ENCODE peak calls at places on chromosomes 13 and 19, in eight cellular contexts. N, E, B, G, I, L, Y and A are unnamed samples.

GRCh38 chr19:41324921-41325639 is 15.1 kb downstream of the CCDC97 start:
- DNase-seq in G (peak; percentile 88), E (peak; percentile 77), B (peak; percentile 90), I (peak; percentile 78), Y (peak; percentile 60), L (peak; percentile 84), N (peak; percentile 89), A (peak; percentile 87)

GRCh38 chr13:34847751-34848150 is 94.3 kb upstream of the NBEA start:
- DNase-seq in B (no peak), Y (no peak), L (no peak), E (no peak), N (no peak), G (no peak), I (no peak), A (no peak)

GRCh38 chr19:45569619-45570421 is 14.8 kb downstream of the OPA3 start:
- DNase-seq in L (peak; percentile 83), N (no peak), G (no peak), Y (peak; percentile 80), I (peak; percentile 38), B (no peak), E (peak; percentile 62), A (peak; percentile 89)

GRCh38 chr13:38957794-38958592 is 32.6 kb downstream of the STOML3 start:
- DNase-seq in L (no peak), B (no peak), N (no peak), I (no peak), G (no peak), Y (no peak), E (no peak), A (no peak)

GRCh38 chr13:49348748-49349147 is 95.1 kb downstream of the CAB39L start:
- DNase-seq in L (no peak), N (no peak), G (no peak), E (no peak), B (no peak), I (no peak), Y (peak; percentile 31), A (no peak)

GRCh38 chr19:28990522-28990921 is 222.4 kb downstream of the UQCRFS1 start:
- DNase-seq in G (no peak), B (no peak), E (no peak), I (no peak), Y (no peak), L (no peak), N (no peak), A (no peak)

GRCh38 chr19:51803529-51803928 is 8.6 kb downstream of the FPR3 start:
- DNase-seq in I (no peak), N (no peak), B (no peak), L (no peak), G (no peak), E (no peak), Y (no peak), A (no peak)

GRCh38 chr13:75010941-75011340 is 471.0 kb downstream of the TBC1D4 start:
- DNase-seq in L (no peak), Y (no peak), N (no peak), G (no peak), B (no peak), I (no peak), E (no peak), A (no peak)

GRCh38 chr19:33293255-33294057 is 8.9 kb downstream of the CEBPA start:
- DNase-seq in G (peak; percentile 40), B (peak; percentile 71), N (no peak), L (peak; percentile 68), I (peak; percentile 60), E (no peak), Y (no peak), A (peak; percentile 83)

GRCh38 chr13:44024496-44025155 is 144.9 kb downstream of the LACC1 start:
- DNase-seq in E (no peak), N (no peak), G (no peak), B (no peak), I (no peak), L (no peak), Y (no peak), A (no peak)

GRCh38 chr19:4851551-4852290 is 15.7 kb downstream of the PLIN3 start:
- DNase-seq in Y (peak; percentile 71), I (peak; percentile 51), B (peak; percentile 42), E (peak; percentile 74), N (peak; percentile 87), G (peak; percentile 72), L (peak; percentile 87), A (peak; percentile 90)

GRCh38 chr13:29849071-29849541 is 1.3 kb downstream of the UBL3 start:
- DNase-seq in E (no peak), I (peak; percentile 36), L (no peak), Y (peak; percentile 23), B (peak; percentile 22), G (no peak), N (no peak), A (peak; percentile 78)

GRCh38 chr19:11418518-11419506 is at the start of gene RGL3:
- DNase-seq in I (no peak), E (peak; percentile 67), B (no peak), N (no peak), L (peak; percentile 69), Y (peak; percentile 67), G (no peak), A (peak; percentile 82)

GRCh38 chr13:58531614-58532013 is 900.1 kb downstream of the PCDH17 start:
- DNase-seq in G (no peak), N (no peak), B (no peak), L (no peak), E (no peak), I (no peak), Y (no peak), A (no peak)

GRCh38 chr19:40585677-40586422 is 9.2 kb downstream of the SHKBP1 start:
- DNase-seq in E (no peak), G (no peak), N (no peak), Y (no peak), B (peak; percentile 44), L (no peak), I (no peak), A (peak; percentile 79)

GRCh38 chr13:73429691-73430090 is 370.9 kb downstream of the KLF5 start:
- DNase-seq in E (no peak), I (no peak), Y (no peak), G (no peak), B (peak; percentile 33), N (no peak), L (no peak), A (no peak)

GRCh38 chr13:103615778-103616177 is 549.6 kb upstream of the SLC10A2 start:
- DNase-seq in N (no peak), I (no peak), B (no peak), L (no peak), Y (no peak), E (no peak), G (no peak), A (no peak)

GRCh38 chr19:28878862-28879566 is 333.9 kb downstream of the UQCRFS1 start:
- DNase-seq in I (peak; percentile 77), E (peak; percentile 46), G (peak; percentile 61), N (peak; percentile 82), B (peak; percentile 71), Y (peak; percentile 92), L (peak; percentile 73), A (no peak)

GRCh38 chr13:105804561-105805190 is 730.8 kb downstream of the EFNB2 start:
- DNase-seq in G (no peak), L (no peak), N (no peak), B (peak; percentile 59), I (peak; percentile 77), E (no peak), Y (no peak), A (no peak)

GRCh38 chr13:68081051-68081450 is 850.9 kb upstream of the PCDH9 start:
- DNase-seq in I (no peak), E (no peak), Y (no peak), L (no peak), G (no peak), N (no peak), B (no peak), A (no peak)

GRCh38 chr13:108777421-108778420 is 148.3 kb downstream of the MYO16 start:
- DNase-seq in E (no peak), G (no peak), Y (peak; percentile 13), L (no peak), B (peak; percentile 81), N (no peak), I (no peak), A (no peak)

GRCh38 chr13:99304541-99304940 is 2.7 kb downstream of the GPR183 start:
- DNase-seq in G (no peak), L (no peak), I (no peak), B (no peak), Y (no peak), N (no peak), E (no peak), A (no peak)
- TF ChIP-seq CTCF in G (no peak), L (no peak), I (no peak), B (no peak), Y (no peak), N (no peak), E (no peak), A (no peak)

GRCh38 chr19:56114711-56115110 is 6.4 kb downstream of the ZNF787 start:
- DNase-seq in G (no peak), L (no peak), Y (no peak), B (no peak), I (no peak), E (no peak), N (no peak), A (no peak)
- H3K4me1 ChIP-seq in G (peaks cover 8% of the 10 kb centered on the region), L (peaks cover 87% of the 10 kb centered on the region), Y (peaks cover 35% of the 10 kb centered on the region), B (peaks cover 26% of the 10 kb centered on the region), I (peaks cover 27% of the 10 kb centered on the region), E (peaks cover 98% of the 10 kb centered on the region), N (no peaks in the 10 kb centered on the region), A (peaks cover 100% of the 10 kb centered on the region)

GRCh38 chr13:98318263-98318878 is 141.3 kb upstream of the RNF113B start:
- DNase-seq in N (no peak), B (no peak), E (no peak), Y (no peak), G (no peak), I (no peak), L (no peak), A (no peak)

GRCh38 chr13:98315466-98315865 is 138.4 kb upstream of the RNF113B start:
- DNase-seq in I (no peak), Y (no peak), G (no peak), B (peak; percentile 71), E (no peak), L (no peak), N (no peak), A (no peak)

GRCh38 chr13:98313938-98314292 is 136.8 kb upstream of the RNF113B start:
- DNase-seq in B (no peak), L (no peak), N (no peak), Y (no peak), E (no peak), G (no peak), I (no peak), A (no peak)

GRCh38 chr13:98317573-98318171 is 140.6 kb upstream of the RNF113B start:
- DNase-seq in N (no peak), G (no peak), B (no peak), L (no peak), Y (no peak), E (no peak), I (no peak), A (no peak)

DNA sequence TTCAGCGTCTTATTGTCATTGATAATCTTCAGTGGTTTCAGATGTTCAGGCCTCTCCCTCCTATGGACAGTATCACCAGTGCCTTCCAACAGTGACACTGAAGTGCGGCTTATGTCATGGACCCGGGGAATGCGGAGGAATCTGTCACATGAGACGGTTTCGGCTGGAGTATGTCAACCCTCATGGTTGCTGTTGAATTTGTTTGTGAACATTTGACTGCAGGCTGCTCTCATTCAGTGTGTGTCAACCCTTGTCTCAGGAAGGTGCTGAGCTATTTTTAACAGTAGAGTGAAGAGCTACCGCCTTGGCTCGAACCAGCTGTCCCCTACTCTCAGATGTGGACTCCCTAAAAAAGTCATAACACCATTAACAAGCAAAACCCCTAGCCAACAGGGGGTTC is 138.8 kb upstream of the RNF113B start:
- DNase-seq in N (no peak), I (no peak), Y (no peak), L (no peak), B (no peak), E (no peak), G (no peak), A (no peak)
- H3K27ac ChIP-seq in N (peak overlapping the region; percentile 46), I (no peak overlapping the region), Y (no peak overlapping the region), L (no peak overlapping the region), B (no peak overlapping the region), E (peak overlapping the region; percentile 27), G (no peak overlapping the region), A (no peak overlapping the region)

GRCh38 chr13:41610426-41610825 is 153.1 kb downstream of the RGCC start:
- DNase-seq in B (peak; percentile 97), E (peak; percentile 56), N (no peak), Y (no peak), G (no peak), L (peak; percentile 59), I (peak; percentile 87), A (no peak)
- TF ChIP-seq CTCF in B (no peak), E (no peak), N (no peak), Y (no peak), G (no peak), L (no peak), I (no peak), A (no peak)